ENCODE peak calls at places on chromosomes 12 and 14, in four cellular contexts. One of them, this sample, is unnamed.

GRCh38 chr12:26396402-26396801 is 201.0 kb downstream of the SSPN start:
- DNase-seq in progenitor cell of endocrine pancreas: no peak
- DNase-seq in M059J: no peak
- DNase-seq in hepatic stellate cell: no peak
- DNase-seq in this sample: no peak

GRCh38 chr14:79638647-79639266 is 572.5 kb downstream of the DIO2 start:
- DNase-seq in M059J: no peak
- DNase-seq in hepatic stellate cell: no peak
- DNase-seq in progenitor cell of endocrine pancreas: no peak
- DNase-seq in this sample: no peak

GRCh38 chr12:119780786-119781434 is 96.2 kb downstream of the CIT start:
- DNase-seq in hepatic stellate cell: peak
- DNase-seq in progenitor cell of endocrine pancreas: peak
- DNase-seq in M059J: peak
- DNase-seq in this sample: peak

GRCh38 chr12:53219956-53220856 is 11.8 kb downstream of the RARG start:
- DNase-seq in M059J: peak
- DNase-seq in progenitor cell of endocrine pancreas: no peak
- DNase-seq in hepatic stellate cell: peak
- DNase-seq in this sample: peak

GRCh38 chr14:56378474-56378873 is 201.1 kb upstream of the TMEM260 start:
- DNase-seq in M059J: peak
- DNase-seq in hepatic stellate cell: peak
- DNase-seq in progenitor cell of endocrine pancreas: no peak
- DNase-seq in this sample: peak

GRCh38 chr12:64616221-64616620 is 5.9 kb downstream of the RASSF3 start:
- DNase-seq in M059J: peak
- DNase-seq in hepatic stellate cell: peak
- DNase-seq in progenitor cell of endocrine pancreas: no peak
- DNase-seq in this sample: no peak

GRCh38 chr12:122356192-122356635 is 66.3 kb downstream of the CLIP1 start:
- DNase-seq in progenitor cell of endocrine pancreas: no peak
- DNase-seq in M059J: peak
- DNase-seq in hepatic stellate cell: peak
- DNase-seq in this sample: peak

GRCh38 chr14:93956082-93956481 is 20.3 kb downstream of the ASB2 start:
- DNase-seq in M059J: no peak
- DNase-seq in progenitor cell of endocrine pancreas: no peak
- DNase-seq in hepatic stellate cell: no peak
- DNase-seq in this sample: no peak

GRCh38 chr12:1692895-1693294 is 2.0 kb downstream of the ADIPOR2 start:
- DNase-seq in progenitor cell of endocrine pancreas: no peak
- DNase-seq in M059J: no peak
- DNase-seq in hepatic stellate cell: no peak
- DNase-seq in this sample: no peak

GRCh38 chr12:51348116-51348515 is 1.6 kb upstream of the CELA1 start:
- DNase-seq in hepatic stellate cell: no peak
- DNase-seq in progenitor cell of endocrine pancreas: no peak
- DNase-seq in M059J: no peak
- DNase-seq in this sample: peak

GRCh38 chr12:123142948-123143752 is 7.7 kb downstream of the PITPNM2 start:
- DNase-seq in M059J: peak
- DNase-seq in hepatic stellate cell: no peak
- DNase-seq in progenitor cell of endocrine pancreas: no peak
- DNase-seq in this sample: no peak

GRCh38 chr12:4817813-4818212 is 91.9 kb upstream of the KCNA1 start:
- DNase-seq in M059J: no peak
- DNase-seq in progenitor cell of endocrine pancreas: no peak
- DNase-seq in hepatic stellate cell: no peak
- DNase-seq in this sample: no peak

GRCh38 chr12:127355061-127355820 is 911.7 kb upstream of the TMEM132C start:
- DNase-seq in M059J: peak
- DNase-seq in hepatic stellate cell: peak
- DNase-seq in progenitor cell of endocrine pancreas: no peak
- DNase-seq in this sample: peak

GRCh38 chr12:122865268-122866231 is 30.3 kb downstream of the HIP1R start:
- DNase-seq in hepatic stellate cell: no peak
- DNase-seq in progenitor cell of endocrine pancreas: no peak
- DNase-seq in M059J: no peak
- DNase-seq in this sample: no peak

GRCh38 chr14:83974647-83975163 is 1555.2 kb upstream of the FLRT2 start:
- DNase-seq in hepatic stellate cell: no peak
- DNase-seq in M059J: no peak
- DNase-seq in progenitor cell of endocrine pancreas: no peak
- DNase-seq in this sample: no peak

GRCh38 chr12:54750-55535 is 11.6 kb upstream of the IQSEC3 start:
- DNase-seq in progenitor cell of endocrine pancreas: no peak
- DNase-seq in hepatic stellate cell: no peak
- DNase-seq in M059J: no peak
- DNase-seq in this sample: no peak

GRCh38 chr12:22431693-22432251 is 97.3 kb upstream of the ST8SIA1 start:
- DNase-seq in M059J: no peak
- DNase-seq in progenitor cell of endocrine pancreas: no peak
- DNase-seq in hepatic stellate cell: no peak
- DNase-seq in this sample: no peak

GRCh38 chr12:69563166-69563762 is 22.0 kb upstream of the CCT2 start:
- DNase-seq in hepatic stellate cell: no peak
- DNase-seq in M059J: no peak
- DNase-seq in progenitor cell of endocrine pancreas: no peak
- DNase-seq in this sample: no peak

GRCh38 chr12:63525831-63526230 is 142.5 kb downstream of the DPY19L2 start:
- DNase-seq in M059J: peak
- DNase-seq in progenitor cell of endocrine pancreas: no peak
- DNase-seq in hepatic stellate cell: no peak
- DNase-seq in this sample: no peak

GRCh38 chr14:54251356-54251755 is 145.5 kb upstream of the CDKN3 start:
- DNase-seq in M059J: peak
- DNase-seq in progenitor cell of endocrine pancreas: no peak
- DNase-seq in hepatic stellate cell: no peak
- DNase-seq in this sample: no peak

GRCh38 chr12:110475426-110475825 is 6.8 kb downstream of the FAM216A start:
- DNase-seq in progenitor cell of endocrine pancreas: no peak
- DNase-seq in M059J: no peak
- DNase-seq in hepatic stellate cell: no peak
- DNase-seq in this sample: no peak

GRCh38 chr12:3135522-3136461 is 58.6 kb downstream of the TSPAN9 start:
- DNase-seq in progenitor cell of endocrine pancreas: peak
- DNase-seq in hepatic stellate cell: peak
- DNase-seq in M059J: peak
- DNase-seq in this sample: peak